ENCODE peak calls at places on chromosome 11, in nine cellular contexts. Q, R, I, Z, C, B, G, P and Y are unnamed samples.
A peak's percentile ranks its signal among the peaks of the same experiment; 100 is the strongest.

GRCh38 chr11:94793822-94794221 is 25.7 kb downstream of the AMOTL1 start:
- DNase-seq in Q (no peak), R (no peak), I (no peak), Z (no peak), C (no peak), B (no peak), G (no peak), P (no peak), Y (no peak)

GRCh38 chr11:60184824-60185511 is 2.1 kb upstream of the MS4A6A start:
- DNase-seq in Q (no peak), R (no peak), I (no peak), Z (peak; percentile 30), C (no peak), B (no peak), G (no peak), P (no peak), Y (no peak)

GRCh38 chr11:12769834-12770345 is 95.7 kb downstream of the TEAD1 start:
- DNase-seq in Q (no peak), R (no peak), I (no peak), Z (peak; percentile 7), C (peak; percentile 35), B (peak; percentile 77), G (no peak), P (no peak), Y (no peak)

GRCh38 chr11:2138075-2138435 is 1.1 kb downstream of the IGF2 start:
- DNase-seq in Q (no peak), R (no peak), I (no peak), Z (no peak), C (no peak), B (no peak), G (no peak), P (no peak), Y (peak; percentile 72)

GRCh38 chr11:96246718-96247540 is 96.1 kb downstream of the MAML2 start:
- DNase-seq in Q (no peak), R (no peak), I (no peak), Z (peak; percentile 57), C (no peak), B (peak; percentile 55), G (no peak), P (no peak), Y (no peak)

GRCh38 chr11:43116071-43116470 is 195.7 kb upstream of the API5 start:
- DNase-seq in Q (no peak), R (no peak), I (no peak), Z (no peak), C (no peak), B (no peak), G (no peak), P (no peak), Y (no peak)

GRCh38 chr11:33005175-33005574 is 10.5 kb upstream of the DEPDC7 start:
- DNase-seq in Q (no peak), R (peak; percentile 18), I (no peak), Z (no peak), C (no peak), B (no peak), G (no peak), P (no peak), Y (no peak)

GRCh38 chr11:19164230-19164855 is 37.4 kb downstream of the CSRP3 start:
- DNase-seq in Q (peak; percentile 75), R (no peak), I (no peak), Z (no peak), C (no peak), B (no peak), G (no peak), P (no peak), Y (no peak)

GRCh38 chr11:35366798-35367197 is 52.6 kb downstream of the SLC1A2 start:
- DNase-seq in Q (no peak), R (no peak), I (no peak), Z (no peak), C (no peak), B (no peak), G (no peak), P (no peak), Y (no peak)

GRCh38 chr11:79019981-79020380 is 420.8 kb downstream of the TENM4 start:
- DNase-seq in Q (no peak), R (no peak), I (no peak), Z (no peak), C (no peak), B (no peak), G (no peak), P (no peak), Y (no peak)

GRCh38 chr11:117315285-117316196 is 515 bp downstream of the BACE1 start:
- DNase-seq in Q (no peak), R (peak; percentile 47), I (no peak), Z (no peak), C (no peak), B (no peak), G (no peak), P (no peak), Y (no peak)

GRCh38 chr11:64752106-64752970 is 7.4 kb downstream of the PYGM start:
- DNase-seq in Q (no peak), R (no peak), I (no peak), Z (no peak), C (no peak), B (no peak), G (no peak), P (no peak), Y (no peak)

GRCh38 chr11:69060005-69060404 is 11.3 kb downstream of the TPCN2 start:
- DNase-seq in Q (no peak), R (no peak), I (no peak), Z (no peak), C (no peak), B (no peak), G (no peak), P (no peak), Y (no peak)

GRCh38 chr11:130037058-130037457 is 32.6 kb upstream of the APLP2 start:
- DNase-seq in Q (no peak), R (no peak), I (no peak), Z (no peak), C (peak; percentile 8), B (peak; percentile 81), G (no peak), P (no peak), Y (no peak)

GRCh38 chr11:88886796-88887195 is 179.0 kb downstream of the GRM5 start:
- DNase-seq in Q (no peak), R (peak; percentile 43), I (no peak), Z (peak; percentile 57), C (peak; percentile 30), B (peak; percentile 40), G (no peak), P (no peak), Y (peak; percentile 1)

GRCh38 chr11:73176145-73176891 is 34.2 kb upstream of the FCHSD2 start:
- DNase-seq in Q (no peak), R (no peak), I (no peak), Z (no peak), C (no peak), B (no peak), G (no peak), P (no peak), Y (no peak)

GRCh38 chr11:119727523-119728081 is 1.4 kb downstream of the NECTIN1 start:
- DNase-seq in Q (peak; percentile 29), R (peak; percentile 48), I (no peak), Z (no peak), C (peak; percentile 55), B (no peak), G (no peak), P (no peak), Y (peak; percentile 68)

GRCh38 chr11:134355136-134355535 is 23.3 kb downstream of the GLB1L2 start:
- DNase-seq in Q (no peak), R (no peak), I (no peak), Z (no peak), C (no peak), B (no peak), G (no peak), P (no peak), Y (no peak)

GRCh38 chr11:46947399-46948077 is 11.0 kb downstream of the CSTPP1 start:
- DNase-seq in Q (peak; percentile 21), R (no peak), I (no peak), Z (no peak), C (no peak), B (no peak), G (no peak), P (no peak), Y (no peak)

GRCh38 chr11:2942872-2943710 is 13.9 kb upstream of the PHLDA2 start:
- DNase-seq in Q (no peak), R (no peak), I (no peak), Z (no peak), C (no peak), B (no peak), G (peak; percentile 14), P (no peak), Y (no peak)

GRCh38 chr11:57974830-57975229 is 48.9 kb upstream of the OR9Q1 start:
- DNase-seq in Q (no peak), R (no peak), I (no peak), Z (no peak), C (no peak), B (no peak), G (no peak), P (no peak), Y (no peak)